ENCODE peak calls at places on chromosomes 5 and 9, in five cellular contexts. D is cardiac muscle cell; B is Ammon's horn; O is iris pigment epithelial cell; V is naive thymus-derived CD4-positive, alpha-beta T cell. H is an unnamed sample.
A peak's percentile ranks its signal among the peaks of the same experiment; 100 is the strongest.

GRCh38 chr9:83933804-83934203 is 12.6 kb upstream of the KIF27 start:
- DNase-seq in D (no peak), B (no peak), O (peak; percentile 84), V (no peak), H (no peak)

GRCh38 chr5:136453986-136454758 is 88.8 kb upstream of the TRPC7 start:
- DNase-seq in D (no peak), B (no peak), O (no peak), V (no peak), H (no peak)

GRCh38 chr5:35922468-35922867 is 16.0 kb downstream of the CAPSL start:
- DNase-seq in D (no peak), B (no peak), O (no peak), V (no peak), H (no peak)

GRCh38 chr9:94654165-94654894 is 15.0 kb upstream of the FBP1 start:
- DNase-seq in D (no peak), B (no peak), O (no peak), V (no peak), H (no peak)

GRCh38 chr9:103319979-103320378 is 324.8 kb downstream of the CYLC2 start:
- DNase-seq in D (no peak), B (no peak), O (peak; percentile 0), V (no peak), H (no peak)

GRCh38 chr5:61023131-61023530 is 78.1 kb downstream of the NDUFAF2 start:
- DNase-seq in D (no peak), B (no peak), O (peak; percentile 62), V (no peak), H (no peak)

GRCh38 chr9:36191696-36192095 is 975 bp downstream of the CLTA start:
- DNase-seq in D (no peak), B (no peak), O (no peak), V (no peak), H (no peak)

GRCh38 chr9:75027187-75028107 is 646 bp downstream of the CARNMT1 start:
- DNase-seq in D (peak; percentile 70), B (peak; percentile 62), O (peak; percentile 48), V (peak; percentile 31), H (no peak)

GRCh38 chr9:128995791-128996190 is 32.3 kb downstream of the SH3GLB2 start:
- DNase-seq in D (no peak), B (no peak), O (no peak), V (peak; percentile 16), H (no peak)

GRCh38 chr5:1998348-1998669 is 115.6 kb upstream of the IRX4 start:
- DNase-seq in D (no peak), B (no peak), O (no peak), V (no peak), H (no peak)

GRCh38 chr5:170104710-170105109 is 987 bp upstream of the FOXI1 start:
- DNase-seq in D (no peak), B (no peak), O (no peak), V (no peak), H (no peak)

GRCh38 chr5:10678236-10678635 is 82.8 kb downstream of the DAP start:
- DNase-seq in D (no peak), B (no peak), O (no peak), V (no peak), H (no peak)

GRCh38 chr5:24492231-24492630 is 152.5 kb downstream of the CDH10 start:
- DNase-seq in D (no peak), B (no peak), O (no peak), V (no peak), H (no peak)

GRCh38 chr9:87827341-87827740 is 55.3 kb upstream of the SPATA31E1 start:
- DNase-seq in D (no peak), B (no peak), O (no peak), V (no peak), H (no peak)

GRCh38 chr9:68981825-68982224 is 32.1 kb downstream of the PRKACG start:
- DNase-seq in D (no peak), B (no peak), O (no peak), V (no peak), H (no peak)

GRCh38 chr5:68245325-68245724 is 29.8 kb downstream of the PIK3R1 start:
- DNase-seq in D (no peak), B (no peak), O (no peak), V (no peak), H (peak; percentile 15)

GRCh38 chr9:14096182-14096922 is 217.6 kb downstream of the NFIB start:
- DNase-seq in D (peak; percentile 23), B (no peak), O (peak; percentile 94), V (no peak), H (no peak)

GRCh38 chr9:103041961-103042360 is 46.8 kb downstream of the CYLC2 start:
- DNase-seq in D (no peak), B (no peak), O (no peak), V (no peak), H (no peak)

GRCh38 chr5:119291056-119291455 is 64.8 kb upstream of the TNFAIP8 start:
- DNase-seq in D (no peak), B (no peak), O (no peak), V (no peak), H (no peak)

GRCh38 chr5:168407222-168407621 is 79.0 kb upstream of the RARS1 start:
- DNase-seq in D (no peak), B (no peak), O (peak; percentile 25), V (no peak), H (no peak)

GRCh38 chr5:32961066-32961429 is 249.9 kb downstream of the NPR3 start:
- DNase-seq in D (no peak), B (no peak), O (peak; percentile 45), V (no peak), H (no peak)

GRCh38 chr5:91223886-91224285 is 159.2 kb downstream of the ARRDC3 start:
- DNase-seq in D (no peak), B (no peak), O (peak; percentile 69), V (no peak), H (no peak)

GRCh38 chr5:160935776-160936175 is 83.8 kb upstream of the ATP10B start:
- DNase-seq in D (no peak), B (no peak), O (no peak), V (no peak), H (no peak)

GRCh38 chr9:91071185-91071990 is 269.8 kb downstream of the SYK start:
- DNase-seq in D (no peak), B (no peak), O (peak; percentile 94), V (no peak), H (no peak)